ENCODE peak calls at places on chromosomes 2 and 18, in five cellular contexts. E is GM12891, F is body of pancreas, I is K562, W is esophagus squamous epithelium. Y is an unnamed sample.

GRCh38 chr2:202149155-202149762 is 76.2 kb downstream of the KIAA2012 start:
- DNase-seq in F (no peak), E (no peak), I (peak), W (no peak), Y (no peak)

GRCh38 chr2:134253117-134253704 is 661 bp upstream of the MGAT5 start:
- DNase-seq in E (no peak), F (no peak), I (no peak), W (no peak), Y (no peak)

GRCh38 chr2:8623576-8623957 is 58.3 kb upstream of the ID2 start:
- DNase-seq in W (no peak), I (no peak), E (no peak), F (no peak), Y (no peak)

GRCh38 chr2:42314892-42315468 is 46.0 kb downstream of the COX7A2L start:
- DNase-seq in F (no peak), I (no peak), E (no peak), W (no peak), Y (peak)

GRCh38 chr2:127081826-127082633 is 24.9 kb downstream of the BIN1 start:
- DNase-seq in I (peak), E (peak), F (no peak), W (peak), Y (no peak)

GRCh38 chr2:45902952-45903351 is 251.5 kb downstream of the PRKCE start:
- DNase-seq in I (no peak), W (no peak), F (no peak), E (no peak), Y (no peak)

GRCh38 chr18:4454548-4455112 is 477 bp downstream of the DLGAP1 start:
- DNase-seq in I (no peak), F (no peak), W (no peak), E (no peak), Y (no peak)

GRCh38 chr18:40152859-40153258 is 1802.2 kb upstream of the PIK3C3 start:
- DNase-seq in E (no peak), W (no peak), I (no peak), F (no peak), Y (no peak)

GRCh38 chr2:160736629-160737028 is 243.0 kb upstream of the RBMS1 start:
- DNase-seq in W (no peak), I (no peak), E (no peak), F (no peak), Y (no peak)

GRCh38 chr18:37481058-37481457 is 84.5 kb downstream of the CELF4 start:
- DNase-seq in W (no peak), E (no peak), F (no peak), I (no peak), Y (no peak)

GRCh38 chr2:212088353-212088752 is 450.2 kb downstream of the ERBB4 start:
- DNase-seq in E (no peak), W (no peak), I (no peak), F (no peak), Y (no peak)

GRCh38 chr2:240815761-240816583 is 4.0 kb downstream of the KIF1A start:
- DNase-seq in W (no peak), F (no peak), E (no peak), I (no peak), Y (no peak)

GRCh38 chr2:204131621-204132020 is 195.1 kb downstream of the ICOS start:
- DNase-seq in W (no peak), I (no peak), F (no peak), E (no peak), Y (no peak)

GRCh38 chr2:217755027-217755756 is 247.6 kb downstream of the TNS1 start:
- DNase-seq in F (no peak), I (no peak), W (no peak), E (no peak), Y (no peak)

GRCh38 chr2:10057231-10058107 is 14.1 kb downstream of the KLF11 start:
- DNase-seq in E (no peak), I (peak), W (no peak), F (no peak), Y (peak)

GRCh38 chr2:63059434-63060078 is 8.9 kb downstream of the OTX1 start:
- DNase-seq in E (no peak), F (peak), I (no peak), W (no peak), Y (no peak)

GRCh38 chr2:11824901-11825592 is 78.6 kb downstream of the LPIN1 start:
- DNase-seq in E (no peak), W (no peak), I (no peak), F (no peak), Y (no peak)

GRCh38 chr2:98796775-98797544 is 66.0 kb upstream of the MGAT4A start:
- DNase-seq in W (no peak), F (no peak), I (no peak), E (no peak), Y (no peak)

GRCh38 chr18:7566587-7567486 is at the start of gene PTPRM:
- DNase-seq in I (peak), F (peak), E (peak), W (peak), Y (peak)
- TF ChIP-seq POLR2A in I (no peak), F (peak), E (no peak), W (no peak), Y (peak)

GRCh38 chr18:56639094-56639361 is 636 bp upstream of the TXNL1 start:
- DNase-seq in I (no peak), F (no peak), W (no peak), E (no peak), Y (no peak)

GRCh38 chr18:56641714-56642331 is 3.4 kb upstream of the TXNL1 start:
- DNase-seq in I (no peak), W (no peak), E (no peak), F (no peak), Y (no peak)

GRCh38 chr18:56635007-56635406 is 3.4 kb downstream of the TXNL1 start:
- DNase-seq in W (no peak), E (no peak), F (no peak), I (no peak), Y (no peak)

GRCh38 chr18:56637897-56638231 is 528 bp downstream of the TXNL1 start:
- DNase-seq in W (no peak), E (no peak), F (peak), I (no peak), Y (no peak)

GRCh38 chr18:56638232-56639093 is at the start of gene TXNL1:
- DNase-seq in I (peak), F (peak), E (peak), W (peak), Y (peak)
- TF ChIP-seq POLR2A in I (peak), F (peak), E (peak), W (no peak), Y (peak)

DNA sequence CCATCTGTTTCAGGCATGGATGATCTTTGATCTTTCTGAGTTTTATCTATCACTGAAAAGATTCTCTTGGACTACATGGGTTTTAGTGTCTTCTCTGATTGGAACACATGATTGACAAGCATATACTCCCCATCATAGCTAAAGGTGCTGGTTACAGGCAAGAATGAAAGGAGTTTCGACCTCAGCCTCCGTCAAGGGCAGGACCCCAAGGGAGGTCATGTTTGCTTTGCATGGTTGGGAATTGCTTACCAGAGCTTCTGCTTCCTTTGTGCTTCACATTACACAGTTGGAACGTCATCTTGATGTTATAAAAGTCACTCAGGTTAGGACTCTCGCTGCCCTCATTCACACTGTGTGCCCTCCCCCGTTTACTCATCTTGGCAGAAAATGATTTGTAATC is 287.7 kb downstream of the PIK3C3 start:
- DNase-seq in W (no peak), F (no peak), I (no peak), E (no peak), Y (no peak)
- TF ChIP-seq POLR2A in W (no peak), F (no peak), I (no peak), E (no peak), Y (no peak)

DNA sequence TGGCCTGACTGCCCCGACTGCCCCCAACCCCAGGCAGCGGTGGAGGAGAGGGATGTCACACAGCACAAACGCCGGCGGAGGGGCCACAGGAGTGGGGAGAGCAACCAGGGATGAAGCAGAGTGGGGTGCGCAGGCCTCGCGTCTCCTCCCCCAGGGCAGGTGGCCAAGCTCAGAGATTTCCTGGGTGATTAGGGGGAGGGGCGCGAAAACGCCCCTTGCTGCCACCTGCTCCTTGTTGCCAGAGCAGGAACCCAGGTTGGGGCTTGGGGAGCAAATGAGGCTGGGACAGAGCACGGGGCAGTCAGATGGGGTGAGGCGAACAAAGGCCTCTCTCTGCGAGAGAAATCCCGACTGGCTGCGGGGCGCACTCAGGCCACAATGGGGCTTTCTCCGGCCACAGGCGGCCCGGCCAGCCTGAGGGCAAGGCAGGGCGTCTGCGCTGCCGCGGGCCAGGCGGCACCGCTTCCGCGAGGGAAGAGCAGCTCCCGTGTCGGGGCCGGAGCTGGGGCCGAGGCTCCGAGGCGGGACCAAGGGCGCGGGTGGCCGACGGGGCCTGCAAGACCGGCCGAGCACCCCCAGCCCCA is 11.5 kb downstream of the TEX44 start:
- DNase-seq in E (peak), I (no peak), F (peak), W (no peak), Y (peak)
- TF ChIP-seq POLR2A in E (no peak), I (no peak), F (peak), W (no peak), Y (peak)

DNA sequence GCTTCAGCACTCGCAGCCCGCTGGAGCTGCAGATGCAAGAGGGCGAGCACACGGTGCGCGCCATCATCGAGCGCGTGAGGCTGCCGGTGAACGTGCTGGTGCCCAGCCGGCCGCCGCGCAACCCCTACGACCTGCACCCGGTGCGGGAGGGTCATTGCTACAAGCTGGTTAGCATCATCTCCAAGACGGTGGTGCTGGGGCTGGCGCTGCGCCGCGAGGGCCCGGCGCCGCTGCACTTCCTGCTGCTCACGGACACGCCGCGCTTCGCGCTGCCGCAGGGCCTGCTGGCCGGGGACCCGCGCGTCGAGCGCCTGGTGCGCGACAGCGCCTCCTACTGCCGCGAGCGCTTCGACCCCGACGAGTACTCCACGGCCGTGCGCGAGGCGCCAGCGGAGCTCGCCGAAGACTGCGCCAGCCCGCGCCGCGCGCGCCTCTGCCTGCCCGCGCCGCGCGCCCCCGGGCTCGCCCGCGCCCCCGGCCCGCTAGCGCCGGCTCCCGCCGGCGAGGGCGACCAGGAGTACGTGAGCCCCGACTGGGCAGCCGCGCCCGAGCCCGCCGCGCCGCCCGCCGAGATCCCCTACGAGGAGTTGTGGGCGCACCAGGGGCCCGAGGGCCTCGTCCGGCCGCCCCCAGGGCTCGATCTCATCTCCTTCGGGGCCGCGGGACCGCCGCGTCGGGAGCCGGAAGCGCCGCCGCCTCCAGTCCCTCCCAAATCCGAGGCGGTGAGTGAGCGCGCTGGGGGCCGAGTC is 11.8 kb downstream of the GAREM2 start:
- DNase-seq in W (no peak), I (peak), F (peak), E (peak), Y (no peak)
- TF ChIP-seq POLR2A in W (no peak), I (no peak), F (no peak), E (no peak), Y (no peak)

GRCh38 chr2:60119778-60120177 is 433.7 kb downstream of the BCL11A start:
- DNase-seq in E (no peak), W (no peak), F (no peak), I (no peak), Y (no peak)
- TF ChIP-seq POLR2A in E (no peak), W (no peak), F (no peak), I (no peak), Y (no peak)